ENCODE peak calls at places on chromosomes 6 and 20, in four cellular contexts. B, Z, S and Y are unnamed samples.
A peak's percentile ranks its signal among the peaks of the same experiment; 100 is the strongest.

GRCh38 chr6:69138893-69139494 is 503.9 kb downstream of the ADGRB3 start:
- DNase-seq in B (no peak), Z (no peak), S (no peak), Y (no peak)

GRCh38 chr6:38470548-38470947 is 169.2 kb downstream of the BTBD9 start:
- DNase-seq in B (no peak), Z (no peak), S (no peak), Y (no peak)

GRCh38 chr20:2507875-2508630 is 662 bp downstream of the ZNF343 start:
- DNase-seq in B (peak; percentile 4), Z (no peak), S (no peak), Y (peak; percentile 60)

GRCh38 chr20:63183422-63184146 is 32.3 kb downstream of the YTHDF1 start:
- DNase-seq in B (peak; percentile 57), Z (peak; percentile 28), S (peak; percentile 8), Y (peak; percentile 64)

GRCh38 chr20:9945406-9945805 is 89.4 kb upstream of the ANKEF1 start:
- DNase-seq in B (no peak), Z (no peak), S (peak; percentile 57), Y (peak; percentile 86)

GRCh38 chr6:28225056-28225834 is at the start of gene ZSCAN9:
- DNase-seq in B (peak; percentile 76), Z (peak; percentile 81), S (peak; percentile 87), Y (peak; percentile 93)

GRCh38 chr20:49405062-49405683 is 77.3 kb downstream of the KCNB1 start:
- DNase-seq in B (no peak), Z (no peak), S (no peak), Y (no peak)

GRCh38 chr6:130147151-130147550 is 75.6 kb downstream of the SAMD3 start:
- DNase-seq in B (no peak), Z (no peak), S (no peak), Y (no peak)

GRCh38 chr6:41462980-41463930 is 82.9 kb upstream of the FOXP4 start:
- DNase-seq in B (peak; percentile 42), Z (peak; percentile 26), S (peak; percentile 27), Y (peak; percentile 70)

GRCh38 chr20:46810442-46811327 is 84.0 kb upstream of the EYA2 start:
- DNase-seq in B (no peak), Z (no peak), S (no peak), Y (no peak)

GRCh38 chr6:4906942-4907300 is 96.9 kb downstream of the RPP40 start:
- DNase-seq in B (no peak), Z (no peak), S (no peak), Y (no peak)

GRCh38 chr6:51292659-51293058 is 474.0 kb downstream of the TFAP2B start:
- DNase-seq in B (no peak), Z (no peak), S (no peak), Y (peak; percentile 75)

GRCh38 chr20:986733-987355 is 15.3 kb downstream of the RSPO4 start:
- DNase-seq in B (no peak), Z (no peak), S (peak; percentile 15), Y (peak; percentile 34)

GRCh38 chr6:125584468-125584939 is 164.9 kb upstream of the HEY2 start:
- DNase-seq in B (no peak), Z (no peak), S (no peak), Y (peak; percentile 69)

GRCh38 chr6:133888931-133889556 is at the start of gene TCF21:
- DNase-seq in B (no peak), Z (no peak), S (no peak), Y (no peak)

GRCh38 chr6:76772951-76773350 is 690.3 kb downstream of the HTR1B start:
- DNase-seq in B (no peak), Z (no peak), S (no peak), Y (no peak)

GRCh38 chr6:109441069-109441816 is 719 bp downstream of the SMPD2 start:
- DNase-seq in B (peak; percentile 42), Z (peak; percentile 31), S (no peak), Y (peak; percentile 37)

GRCh38 chr20:49267327-49267726 is 10.5 kb downstream of the ZNFX1 start:
- DNase-seq in B (no peak), Z (peak; percentile 72), S (no peak), Y (no peak)

GRCh38 chr6:116215414-116215813 is 38.5 kb downstream of the TSPYL4 start:
- DNase-seq in B (no peak), Z (no peak), S (no peak), Y (peak; percentile 33)

GRCh38 chr20:61529354-61529753 is 277.3 kb downstream of the CDH4 start:
- DNase-seq in B (no peak), Z (no peak), S (no peak), Y (no peak)

GRCh38 chr6:105890521-105891244 is 195.5 kb upstream of the PRDM1 start:
- DNase-seq in B (no peak), Z (no peak), S (no peak), Y (peak; percentile 53)

GRCh38 chr6:23584134-23584763 is 541.8 kb upstream of the NRSN1 start:
- DNase-seq in B (no peak), Z (no peak), S (no peak), Y (peak; percentile 32)

GRCh38 chr6:132143258-132143657 is 192.1 kb upstream of the CCN2 start:
- DNase-seq in B (no peak), Z (no peak), S (no peak), Y (no peak)

GRCh38 chr6:131037194-131037897 is 25.7 kb downstream of the EPB41L2 start:
- DNase-seq in B (no peak), Z (no peak), S (no peak), Y (no peak)

GRCh38 chr6:7219310-7219709 is 93.7 kb downstream of the SSR1 start:
- DNase-seq in B (no peak), Z (no peak), S (no peak), Y (peak; percentile 42)

GRCh38 chr20:49846206-49846807 is 33.7 kb downstream of the SLC9A8 start:
- DNase-seq in B (peak; percentile 77), Z (peak; percentile 64), S (peak; percentile 16), Y (peak; percentile 85)

GRCh38 chr20:56778765-56779195 is 149.7 kb downstream of the TFAP2C start:
- DNase-seq in B (no peak), Z (no peak), S (no peak), Y (no peak)
- TF ChIP-seq EZH2phosphoT487 in B (no peak), Z (no peak), S (no peak), Y (no peak)

GRCh38 chr6:31582230-31582601 is at the start of gene LTB:
- DNase-seq in B (peak; percentile 87), Z (no peak), S (no peak), Y (no peak)
- TF ChIP-seq EZH2phosphoT487 in B (no peak), Z (no peak), S (no peak), Y (no peak)

DNA sequence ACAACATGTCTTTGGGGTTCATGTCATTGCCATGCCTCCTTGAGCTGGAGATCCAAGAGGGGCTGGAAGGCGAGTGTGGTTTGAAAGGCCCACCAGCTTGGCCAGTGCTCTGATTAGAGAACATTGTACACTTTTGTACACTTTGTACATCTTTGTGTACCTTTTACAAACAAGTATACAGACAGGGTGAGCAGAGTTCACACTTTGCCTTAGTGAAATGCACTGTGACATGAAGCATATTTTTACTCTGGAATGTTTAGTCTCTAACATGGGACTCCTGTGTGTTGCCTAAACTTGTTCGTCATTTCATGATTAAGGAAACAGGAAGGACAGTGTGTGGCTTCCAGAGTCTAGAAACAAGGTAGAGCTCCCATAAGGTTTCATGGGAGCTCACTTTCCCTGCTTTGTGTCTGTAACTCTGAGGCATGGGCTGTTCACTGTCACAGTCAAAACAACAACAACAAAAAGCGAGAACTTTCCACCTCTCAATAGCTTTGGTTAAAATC is 225.8 kb upstream of the SOX4 start:
- DNase-seq in B (no peak), Z (no peak), S (no peak), Y (no peak)
- TF ChIP-seq EZH2phosphoT487 in B (no peak), Z (no peak), S (no peak), Y (no peak)

GRCh38 chr6:161370882-161371281 is 97.0 kb upstream of the AGPAT4 start:
- DNase-seq in B (peak; percentile 76), Z (peak; percentile 61), S (peak; percentile 64), Y (peak; percentile 75)
- TF ChIP-seq EZH2phosphoT487 in B (no peak), Z (no peak), S (no peak), Y (no peak)

GRCh38 chr20:20881808-20882207 is 169.4 kb upstream of the RALGAPA2 start:
- DNase-seq in B (no peak), Z (no peak), S (no peak), Y (no peak)
- TF ChIP-seq EZH2phosphoT487 in B (no peak), Z (no peak), S (no peak), Y (no peak)

GRCh38 chr6:29628419-29629281 is 4.3 kb downstream of the GABBR1 start:
- DNase-seq in B (peak; percentile 75), Z (peak; percentile 53), S (no peak), Y (peak; percentile 77)
- TF ChIP-seq EZH2phosphoT487 in B (no peak), Z (no peak), S (no peak), Y (no peak)

GRCh38 chr6:26457796-26458688 is at the start of gene BTN2A1:
- DNase-seq in B (peak; percentile 91), Z (peak; percentile 86), S (peak; percentile 84), Y (peak; percentile 94)
- TF ChIP-seq EZH2phosphoT487 in B (no peak), Z (no peak), S (no peak), Y (no peak)

GRCh38 chr6:161001421-161001820 is 9.9 kb downstream of the MAP3K4 start:
- DNase-seq in B (no peak), Z (no peak), S (no peak), Y (no peak)
- TF ChIP-seq EZH2phosphoT487 in B (no peak), Z (no peak), S (no peak), Y (no peak)

DNA sequence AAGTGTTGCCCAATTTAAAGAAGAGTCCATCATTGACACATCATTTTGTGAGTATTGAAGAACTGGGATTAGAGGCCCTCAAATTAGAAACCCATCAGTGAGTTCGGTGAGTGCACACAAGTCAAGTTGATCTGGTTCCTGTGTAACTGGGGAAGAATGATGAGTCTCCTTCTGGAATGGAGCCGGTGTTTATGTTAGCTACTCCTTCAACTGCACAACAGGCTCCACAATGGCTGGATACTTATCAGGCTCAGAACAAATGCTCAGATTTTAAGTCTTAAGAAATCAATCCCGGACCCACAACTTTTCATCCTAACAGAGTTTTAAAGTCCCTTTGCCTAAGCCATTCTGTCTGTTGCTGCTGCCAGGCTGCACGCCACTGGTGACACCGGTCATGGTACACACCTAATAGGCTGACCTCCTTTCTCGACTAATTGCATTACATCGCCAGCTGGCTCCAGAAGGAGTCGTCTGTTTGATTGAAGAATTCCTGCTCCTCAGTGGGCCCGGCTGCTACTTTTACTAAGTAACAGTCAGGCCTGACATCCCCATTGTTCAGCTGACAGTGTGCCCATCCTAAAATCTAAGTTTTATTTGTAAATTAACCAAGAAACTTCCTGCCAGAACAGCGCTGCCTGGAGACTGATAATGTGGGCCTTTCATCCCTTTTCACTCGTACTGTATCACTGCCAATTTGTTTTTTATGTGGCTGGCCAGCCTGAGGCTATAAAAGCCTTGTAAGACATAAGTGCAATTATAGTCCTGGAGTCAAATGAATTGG is 130.4 kb downstream of the INSM1 start:
- DNase-seq in B (no peak), Z (no peak), S (no peak), Y (peak; percentile 25)
- TF ChIP-seq EZH2phosphoT487 in B (no peak), Z (no peak), S (no peak), Y (no peak)

GRCh38 chr6:168782211-168782729 is 341.3 kb downstream of the SMOC2 start:
- DNase-seq in B (no peak), Z (no peak), S (no peak), Y (no peak)

GRCh38 chr6:168774381-168774780 is 333.4 kb downstream of the SMOC2 start:
- DNase-seq in B (no peak), Z (no peak), S (no peak), Y (no peak)

GRCh38 chr6:168773788-168774187 is 332.8 kb downstream of the SMOC2 start:
- DNase-seq in B (no peak), Z (no peak), S (no peak), Y (no peak)

GRCh38 chr6:168778201-168778600 is 337.2 kb downstream of the SMOC2 start:
- DNase-seq in B (no peak), Z (no peak), S (no peak), Y (no peak)
- TF ChIP-seq EZH2phosphoT487 in B (no peak), Z (no peak), S (no peak), Y (no peak)